ENCODE peak calls at places on chromosomes 12 and 14, in six cellular contexts. Y, F, B, K, W and O are unnamed samples.

GRCh38 chr12:20376984-20377383 is 8.6 kb downstream of the PDE3A start:
- DNase-seq in F (peak; percentile 10), K (peak; percentile 27), Y (peak; percentile 22), W (peak; percentile 14), B (peak; percentile 46), O (peak; percentile 42)

GRCh38 chr12:116238149-116238548 is 39.3 kb downstream of the MED13L start:
- DNase-seq in B (no peak), Y (no peak), K (no peak), W (no peak), F (no peak), O (no peak)

GRCh38 chr14:63745858-63746425 is 18.1 kb upstream of the SGPP1 start:
- DNase-seq in K (peak; percentile 27), Y (no peak), F (no peak), B (no peak), W (no peak), O (no peak)

GRCh38 chr12:119061208-119061796 is 80.0 kb downstream of the SRRM4 start:
- DNase-seq in W (no peak), Y (no peak), K (peak; percentile 13), B (peak; percentile 65), F (peak; percentile 89), O (peak; percentile 47)

GRCh38 chr12:98397323-98398105 is 117.9 kb upstream of the TMPO start:
- DNase-seq in F (peak; percentile 84), W (peak; percentile 73), K (peak; percentile 85), B (peak; percentile 91), Y (peak; percentile 80), O (peak; percentile 86)

GRCh38 chr14:63273091-63273490 is 45.6 kb downstream of the GPHB5 start:
- DNase-seq in F (no peak), B (no peak), K (no peak), W (no peak), Y (no peak), O (no peak)

GRCh38 chr14:76261371-76261811 is 109.7 kb downstream of the GPATCH2L start:
- DNase-seq in F (peak; percentile 82), K (no peak), Y (no peak), B (no peak), W (no peak), O (no peak)

GRCh38 chr12:120495189-120495722 is 657 bp upstream of the DYNLL1 start:
- DNase-seq in K (no peak), F (peak; percentile 35), W (peak; percentile 23), B (no peak), Y (no peak), O (peak; percentile 21)

GRCh38 chr14:75877292-75877691 is 104.5 kb downstream of the TGFB3 start:
- DNase-seq in B (peak; percentile 82), W (no peak), K (no peak), Y (no peak), F (no peak), O (peak; percentile 94)

GRCh38 chr12:123268850-123269249 is 2.8 kb downstream of the CDK2AP1 start:
- DNase-seq in F (no peak), K (no peak), B (no peak), W (peak; percentile 34), Y (no peak), O (no peak)
- H3K9ac ChIP-seq in F (peak overlapping the region; percentile 52), K (no peak overlapping the region), B (no peak overlapping the region), W (peak overlapping the region; percentile 86), Y (no peak overlapping the region), O (peak overlapping the region; percentile 99)

GRCh38 chr12:67096533-67097318 is 172.4 kb upstream of the CAND1 start:
- DNase-seq in F (no peak), W (no peak), Y (no peak), K (no peak), B (peak; percentile 19), O (peak; percentile 52)
- TF ChIP-seq EZH2phosphoT487 in F (no peak), W (no peak), Y (no peak), K (no peak), B (no peak), O (no peak)

GRCh38 chr14:95144849-95145248 is 12.5 kb downstream of the DICER1 start:
- DNase-seq in F (no peak), B (no peak), K (no peak), Y (no peak), W (no peak), O (no peak)
- H3K4me2 ChIP-seq in F (no peak overlapping the region), B (no peak overlapping the region), K (peak overlapping the region; percentile 54), Y (no peak overlapping the region), W (no peak overlapping the region), O (no peak overlapping the region)

GRCh38 chr14:101966742-101967141 is 2.4 kb downstream of the DYNC1H1 start:
- DNase-seq in W (no peak), Y (no peak), K (no peak), B (peak; percentile 30), F (no peak), O (no peak)
- H3K9ac ChIP-seq in W (peak overlapping the region; percentile 95), Y (peak overlapping the region; percentile 94), K (no peak overlapping the region), B (peak overlapping the region; percentile 91), F (no peak overlapping the region), O (peak overlapping the region; percentile 95)

DNA sequence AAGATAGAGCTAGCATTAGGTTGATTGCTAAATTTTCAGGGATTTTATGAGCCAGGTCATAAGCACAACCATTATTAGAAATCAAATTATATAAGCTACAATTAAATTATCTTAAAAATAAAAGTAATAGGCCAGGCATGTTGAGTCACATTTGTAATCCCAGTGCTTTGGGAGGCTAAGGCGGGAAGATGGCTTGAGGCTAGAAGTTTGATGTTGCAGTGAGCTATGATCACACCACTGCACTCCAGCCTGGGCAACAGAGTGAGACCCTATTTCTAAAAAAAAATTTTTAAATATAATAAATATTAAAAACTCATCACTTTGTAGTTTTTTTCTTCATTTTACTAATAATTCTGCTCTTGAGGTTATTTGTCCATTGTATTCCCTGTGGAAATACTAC is 1.9 kb upstream of the LIMA1 start:
- DNase-seq in B (no peak), K (no peak), W (no peak), F (no peak), Y (no peak), O (no peak)
- TF ChIP-seq EZH2phosphoT487 in B (no peak), K (no peak), W (no peak), F (no peak), Y (no peak), O (no peak)

GRCh38 chr12:40013292-40013691 is 92.6 kb downstream of the SLC2A13 start:
- DNase-seq in Y (no peak), W (no peak), K (no peak), F (no peak), B (no peak), O (no peak)

GRCh38 chr12:40012709-40013108 is 93.2 kb downstream of the SLC2A13 start:
- DNase-seq in W (no peak), F (no peak), Y (no peak), B (no peak), K (no peak), O (peak; percentile 3)

GRCh38 chr12:40011775-40012129 is 94.1 kb downstream of the SLC2A13 start:
- DNase-seq in K (no peak), W (no peak), B (no peak), Y (no peak), F (no peak), O (no peak)

GRCh38 chr12:40013847-40014246 is 92.0 kb downstream of the SLC2A13 start:
- DNase-seq in B (no peak), Y (no peak), F (no peak), K (no peak), W (no peak), O (peak; percentile 12)

DNA sequence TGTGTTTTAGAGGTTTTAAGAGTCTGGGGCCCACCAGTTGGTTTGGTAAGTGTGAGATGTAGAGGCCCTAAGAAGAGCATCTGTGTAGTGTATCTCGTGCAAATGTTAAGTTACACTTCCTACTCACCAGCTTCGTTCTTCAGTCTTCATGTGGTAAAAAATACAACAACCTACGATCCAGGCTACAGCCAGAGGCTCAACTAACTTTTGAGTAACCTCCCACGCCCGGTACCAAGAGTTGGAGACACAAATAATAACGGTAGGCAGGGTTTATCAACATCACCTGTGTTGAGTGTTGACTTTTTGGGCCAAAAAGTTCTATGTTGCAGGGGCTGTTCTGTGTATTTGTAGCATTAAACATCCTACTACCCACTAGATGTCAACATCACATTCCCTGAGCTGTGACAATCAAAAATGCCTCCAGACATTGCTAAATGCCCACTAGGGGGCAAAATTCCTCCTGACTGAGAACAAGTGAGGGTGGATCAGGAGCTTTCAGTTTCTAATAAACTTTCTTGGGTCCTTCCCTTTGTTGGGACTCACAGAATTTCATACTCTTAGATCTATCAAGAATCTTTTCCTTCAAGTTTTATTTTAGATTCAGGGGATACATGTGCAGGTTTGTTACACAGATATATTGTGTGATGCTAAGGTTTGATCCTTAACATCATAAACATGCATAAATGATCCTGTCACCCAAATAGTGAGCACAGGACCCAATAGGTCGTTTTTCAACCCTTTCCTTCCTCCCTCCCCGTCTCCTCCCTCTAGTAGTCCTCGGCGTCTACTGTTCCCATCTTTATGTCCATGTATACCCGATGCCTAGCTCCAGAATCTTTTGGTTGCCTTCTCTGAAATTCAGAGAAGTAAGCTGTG is 94.7 kb downstream of the SLC2A13 start:
- DNase-seq in W (peak; percentile 40), F (peak; percentile 82), B (peak; percentile 76), K (peak; percentile 79), Y (peak; percentile 41), O (peak; percentile 84)
- H3K4me2 ChIP-seq in W (peak overlapping the region; percentile 61), F (no peak overlapping the region), B (peak overlapping the region; percentile 44), K (peak overlapping the region; percentile 70), Y (peak overlapping the region; percentile 5), O (peak overlapping the region; percentile 72)